ENCODE peak calls at places on chromosomes 12 and 14, in five cellular contexts. B is left ventricle myocardium inferior, H is WERI-Rb-1, U is osteoblast, Q is tibial nerve. G is an unnamed sample.

GRCh38 chr14:96146131-96146771 is 58.4 kb upstream of the BDKRB2 start:
- DNase-seq in B (no peak), H (no peak), U (peak; percentile 90), Q (no peak), G (no peak)

GRCh38 chr14:71692496-71692895 is 239.7 kb upstream of the RGS6 start:
- DNase-seq in B (no peak), H (no peak), U (peak; percentile 76), Q (no peak), G (no peak)

GRCh38 chr14:51394391-51394790 is 154.3 kb downstream of the TMX1 start:
- DNase-seq in B (no peak), H (no peak), U (no peak), Q (no peak), G (no peak)

GRCh38 chr14:103450423-103450822 is 65.2 kb downstream of the MARK3 start:
- DNase-seq in B (no peak), H (no peak), U (no peak), Q (no peak), G (no peak)

GRCh38 chr12:114529956-114530355 is 124.0 kb upstream of the TBX5 start:
- DNase-seq in B (no peak), H (no peak), U (no peak), Q (no peak), G (no peak)

GRCh38 chr14:52071675-52072074 is 2.8 kb upstream of the NID2 start:
- DNase-seq in B (no peak), H (no peak), U (peak; percentile 42), Q (no peak), G (no peak)

GRCh38 chr12:82852529-82852928 is 165.8 kb downstream of the TMTC2 start:
- DNase-seq in B (no peak), H (no peak), U (no peak), Q (no peak), G (no peak)

GRCh38 chr14:100788517-100789365 is 37.2 kb upstream of the MEG3 start:
- DNase-seq in B (no peak), H (no peak), U (peak; percentile 35), Q (no peak), G (no peak)

GRCh38 chr14:91415794-91416743 is 1.6 kb downstream of the CCDC88C start:
- DNase-seq in B (no peak), H (no peak), U (no peak), Q (no peak), G (peak; percentile 37)

GRCh38 chr14:64186231-64187129 is 107.7 kb downstream of the ESR2 start:
- DNase-seq in B (no peak), H (peak; percentile 88), U (no peak), Q (no peak), G (no peak)

GRCh38 chr12:100656806-100657205 is 83.3 kb downstream of the GAS2L3 start:
- DNase-seq in B (no peak), H (no peak), U (no peak), Q (no peak), G (no peak)

GRCh38 chr12:117830471-117830870 is 138.3 kb downstream of the KSR2 start:
- DNase-seq in B (no peak), H (no peak), U (peak; percentile 72), Q (no peak), G (no peak)

GRCh38 chr14:35855886-35856481 is 29.8 kb downstream of the BRMS1L start:
- DNase-seq in B (no peak), H (no peak), U (no peak), Q (no peak), G (no peak)

GRCh38 chr12:122946690-122947271 is 19.5 kb downstream of the ABCB9 start:
- DNase-seq in B (peak; percentile 68), H (peak; percentile 67), U (peak; percentile 100), Q (peak; percentile 72), G (no peak)

GRCh38 chr14:37819155-37820015 is 224.0 kb downstream of the TTC6 start:
- DNase-seq in B (no peak), H (no peak), U (peak; percentile 50), Q (no peak), G (no peak)

GRCh38 chr12:49909328-49909727 is 5.6 kb upstream of the FAIM2 start:
- DNase-seq in B (no peak), H (no peak), U (no peak), Q (no peak), G (no peak)

GRCh38 chr14:58151701-58152568 is at the start of gene ARMH4:
- DNase-seq in B (peak; percentile 85), H (peak; percentile 92), U (peak; percentile 92), Q (peak; percentile 61), G (peak; percentile 25)

GRCh38 chr12:86914716-86915115 is 658.5 kb upstream of the MGAT4C start:
- DNase-seq in B (no peak), H (peak; percentile 23), U (peak; percentile 35), Q (no peak), G (no peak)

GRCh38 chr12:33226671-33227070 is 212.9 kb downstream of the SYT10 start:
- DNase-seq in B (no peak), H (no peak), U (no peak), Q (no peak), G (no peak)

GRCh38 chr12:64392221-64392620 is 1.7 kb upstream of the C12orf56 start:
- DNase-seq in B (no peak), H (no peak), U (peak; percentile 72), Q (no peak), G (no peak)

GRCh38 chr12:62915130-62915529 is 19.8 kb downstream of the PPM1H start:
- DNase-seq in B (peak; percentile 44), H (no peak), U (no peak), Q (no peak), G (no peak)

GRCh38 chr12:45728625-45729232 is 777 bp upstream of the ARID2 start:
- DNase-seq in B (peak; percentile 97), H (peak; percentile 98), U (peak; percentile 93), Q (peak; percentile 89), G (peak; percentile 91)

GRCh38 chr12:27732281-27732680 is 21.6 kb downstream of the MRPS35 start:
- DNase-seq in B (no peak), H (no peak), U (no peak), Q (no peak), G (no peak)

GRCh38 chr14:91899213-91899612 is 31.9 kb upstream of the TC2N start:
- DNase-seq in B (no peak), H (no peak), U (no peak), Q (no peak), G (no peak)

GRCh38 chr12:50014342-50014741 is 11.0 kb downstream of the RACGAP1 start:
- DNase-seq in B (no peak), H (no peak), U (no peak), Q (no peak), G (no peak)

GRCh38 chr14:98293527-98293926 is 978.5 kb downstream of the BCL11B start:
- DNase-seq in B (no peak), H (no peak), U (no peak), Q (no peak), G (no peak)

GRCh38 chr14:98296895-98297294 is 975.1 kb downstream of the BCL11B start:
- DNase-seq in B (no peak), H (no peak), U (no peak), Q (no peak), G (no peak)

GRCh38 chr14:98288825-98289224 is 983.2 kb downstream of the BCL11B start:
- DNase-seq in B (no peak), H (no peak), U (no peak), Q (no peak), G (no peak)

GRCh38 chr14:98290596-98290995 is 981.4 kb downstream of the BCL11B start:
- DNase-seq in B (no peak), H (no peak), U (no peak), Q (no peak), G (no peak)

DNA sequence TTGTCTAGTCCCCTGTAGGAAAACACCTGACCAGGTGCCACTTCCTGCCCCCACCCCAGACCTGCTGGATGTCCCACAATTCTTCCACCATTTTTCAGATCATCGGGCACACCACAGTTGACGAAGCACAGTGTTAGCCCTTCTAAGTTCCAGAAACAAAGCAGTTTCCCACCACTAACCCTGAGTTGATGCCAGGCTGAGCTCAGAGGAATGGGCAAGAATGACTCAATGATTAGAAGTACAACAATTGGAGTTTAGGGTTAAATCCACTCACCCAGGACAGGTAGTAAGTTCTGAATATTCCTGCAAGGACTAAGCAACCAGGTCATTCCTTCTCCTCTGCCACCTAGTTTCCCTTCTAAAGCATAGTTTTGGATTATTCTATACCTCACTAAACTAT is 979.8 kb downstream of the BCL11B start:
- DNase-seq in B (no peak), H (no peak), U (no peak), Q (no peak), G (no peak)
- H3K9me3 ChIP-seq in B (no peaks in the 10 kb centered on the region), H (no peaks in the 10 kb centered on the region), U (peaks cover 5% of the 10 kb centered on the region), Q (no peaks in the 10 kb centered on the region), G (no peaks in the 10 kb centered on the region)

GRCh38 chr14:105840266-105841021 is 314.1 kb downstream of the TMEM121 start:
- DNase-seq in B (no peak), H (no peak), U (peak; percentile 42), Q (no peak), G (no peak)
- H3K9me3 ChIP-seq in B (no peaks in the 10 kb centered on the region), H (no peaks in the 10 kb centered on the region), U (no peaks in the 10 kb centered on the region), Q (no peaks in the 10 kb centered on the region), G (no peaks in the 10 kb centered on the region)

GRCh38 chr14:20035449-20035848 is 389 bp downstream of the OR4K13 start:
- DNase-seq in B (no peak), H (no peak), U (no peak), Q (no peak), G (no peak)

GRCh38 chr14:20035938-20036337 is at the start of gene OR4K13:
- DNase-seq in B (no peak), H (no peak), U (no peak), Q (no peak), G (no peak)

GRCh38 chr14:20031058-20031457 is 4.8 kb downstream of the OR4K13 start:
- DNase-seq in B (no peak), H (no peak), U (no peak), Q (no peak), G (no peak)
- H3K9me3 ChIP-seq in B (peaks cover 11% of the 10 kb centered on the region), H (no peaks in the 10 kb centered on the region), U (peaks cover 2% of the 10 kb centered on the region), Q (no peaks in the 10 kb centered on the region), G (no peaks in the 10 kb centered on the region)

GRCh38 chr12:126767334-126767733 is 1499.6 kb upstream of the TMEM132C start:
- DNase-seq in B (no peak), H (no peak), U (no peak), Q (no peak), G (no peak)

GRCh38 chr12:126762150-126762549 is 1504.8 kb upstream of the TMEM132C start:
- DNase-seq in B (no peak), H (no peak), U (no peak), Q (no peak), G (no peak)

GRCh38 chr12:126760109-126760508 is 1506.9 kb upstream of the TMEM132C start:
- DNase-seq in B (no peak), H (no peak), U (no peak), Q (no peak), G (no peak)

GRCh38 chr12:126761420-126761819 is 1505.5 kb upstream of the TMEM132C start:
- DNase-seq in B (no peak), H (no peak), U (no peak), Q (no peak), G (no peak)

DNA sequence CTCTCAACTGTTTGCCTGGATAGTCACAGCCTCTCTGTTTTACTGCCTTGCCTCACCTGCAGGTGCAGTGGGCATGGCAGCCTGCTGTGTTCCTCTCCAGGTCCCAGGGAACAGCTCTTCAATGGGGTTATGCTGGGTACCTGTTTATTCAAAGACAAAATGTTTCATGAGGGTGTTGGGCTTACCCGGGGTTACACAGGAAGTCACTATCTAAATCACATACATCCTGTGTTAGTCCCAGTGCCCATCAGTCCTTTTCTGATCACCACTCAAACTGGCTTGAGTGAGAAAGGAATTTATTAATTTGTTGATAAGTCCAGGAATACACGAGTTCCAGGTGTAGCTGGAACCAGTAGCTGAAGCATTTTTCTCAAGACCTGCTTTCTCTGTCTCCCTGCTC is 1503.6 kb upstream of the TMEM132C start:
- DNase-seq in B (no peak), H (no peak), U (no peak), Q (no peak), G (no peak)
- H3K9me3 ChIP-seq in B (peaks cover 66% of the 10 kb centered on the region), H (peaks cover 17% of the 10 kb centered on the region), U (no peaks in the 10 kb centered on the region), Q (no peaks in the 10 kb centered on the region), G (peaks cover 5% of the 10 kb centered on the region)

GRCh38 chr14:106174206-106174605 is 647.8 kb downstream of the TMEM121 start:
- DNase-seq in B (no peak), H (no peak), U (no peak), Q (no peak), G (peak; percentile 25)
- H3K9me3 ChIP-seq in B (no peaks in the 10 kb centered on the region), H (no peaks in the 10 kb centered on the region), U (no peaks in the 10 kb centered on the region), Q (no peaks in the 10 kb centered on the region), G (no peaks in the 10 kb centered on the region)